ENCODE peak calls at places on chromosome 19, in six cellular contexts. Y is CD8-positive, alpha-beta memory T cell; J is aorta; I is cardiac muscle cell; R is mammary epithelial cell; X is body of pancreas. T is an unnamed sample. For H3K4me1, the result is how much of the 10 kb centered on the place peaks cover.

GRCh38 chr19:50728084-50728737 is 5.0 kb downstream of the CLEC11A start:
- DNase-seq in R (peak), Y (no peak), X (peak), J (peak), I (peak), T (peak)

GRCh38 chr19:35375505-35376307 is 4.8 kb downstream of the GPR42 start:
- DNase-seq in R (no peak), J (no peak), X (no peak), I (no peak), Y (no peak), T (no peak)

GRCh38 chr19:40691421-40692211 is 1.2 kb upstream of the NUMBL start:
- DNase-seq in I (no peak), X (peak), Y (no peak), J (no peak), R (no peak), T (peak)

GRCh38 chr19:3801412-3802096 is 15.4 kb upstream of the MATK start:
- DNase-seq in X (peak), J (no peak), R (peak), I (peak), Y (peak), T (no peak)

GRCh38 chr19:42201489-42202289 is 15.8 kb downstream of the DEDD2 start:
- DNase-seq in J (peak), R (no peak), Y (peak), I (no peak), X (peak), T (no peak)

GRCh38 chr19:35155441-35155840 is 906 bp downstream of the FXYD5 start:
- DNase-seq in J (no peak), X (no peak), Y (peak), I (no peak), R (no peak), T (no peak)

GRCh38 chr19:42170715-42171114 is 38.5 kb upstream of the POU2F2 start:
- DNase-seq in X (no peak), J (no peak), Y (no peak), I (no peak), R (no peak), T (no peak)

GRCh38 chr19:30710721-30711120 is 338.5 kb downstream of the ZNF536 start:
- DNase-seq in J (no peak), X (no peak), R (no peak), I (no peak), Y (no peak), T (no peak)

GRCh38 chr19:8095354-8095886 is 42.9 kb downstream of the CCL25 start:
- DNase-seq in J (no peak), R (no peak), I (no peak), X (no peak), Y (no peak), T (no peak)

GRCh38 chr19:19563348-19563848 is 25.3 kb downstream of the CILP2 start:
- DNase-seq in Y (no peak), X (no peak), R (no peak), I (no peak), J (no peak), T (no peak)

GRCh38 chr19:3606690-3607289 is at the start of gene TBXA2R:
- DNase-seq in I (peak), J (peak), X (peak), R (no peak), Y (peak), T (no peak)

GRCh38 chr19:47253467-47253881 is 2.9 kb upstream of the CCDC9 start:
- DNase-seq in I (peak), R (peak), J (no peak), Y (no peak), X (no peak), T (no peak)

GRCh38 chr19:51735759-51736449 is 12.1 kb upstream of the HAS1 start:
- DNase-seq in I (peak), J (no peak), Y (no peak), R (no peak), X (peak), T (no peak)

GRCh38 chr19:14561832-14562351 is 10.0 kb downstream of the NDUFB7 start:
- DNase-seq in J (peak), X (peak), R (peak), Y (peak), I (peak), T (no peak)

GRCh38 chr19:2428027-2428690 is 773 bp upstream of the TIMM13 start:
- DNase-seq in R (no peak), X (peak), J (no peak), I (peak), Y (no peak), T (no peak)

GRCh38 chr19:4352701-4353121 is 9.3 kb downstream of the MPND start:
- DNase-seq in I (peak), Y (peak), J (peak), R (no peak), X (no peak), T (peak)

GRCh38 chr19:47021536-47022139 is 2.0 kb downstream of the NPAS1 start:
- DNase-seq in I (no peak), R (no peak), Y (no peak), J (no peak), X (no peak), T (no peak)

GRCh38 chr19:36371886-36372285 is 7.1 kb downstream of the ZFP14 start:
- DNase-seq in R (no peak), J (no peak), X (no peak), I (no peak), Y (no peak), T (no peak)

GRCh38 chr19:5308471-5309437 is 31.9 kb downstream of the PTPRS start:
- DNase-seq in Y (no peak), X (peak), R (peak), I (peak), J (peak), T (no peak)

GRCh38 chr19:33801411-33801810 is 4.7 kb downstream of the KCTD15 start:
- DNase-seq in I (no peak), X (no peak), Y (no peak), J (no peak), R (no peak), T (no peak)

GRCh38 chr19:35030257-35031071 is at the start of gene SCN1B:
- DNase-seq in X (peak), I (peak), R (peak), Y (peak), J (peak), T (peak)

GRCh38 chr19:18745931-18746330 is 45.2 kb downstream of the COMP start:
- DNase-seq in I (no peak), X (no peak), R (no peak), Y (no peak), J (no peak), T (no peak)

GRCh38 chr19:43534811-43535761 is 2.1 kb downstream of the ZNF575 start:
- DNase-seq in X (peak), I (peak), J (peak), Y (no peak), R (no peak), T (no peak)

GRCh38 chr19:43541920-43542650 is 9.1 kb downstream of the ZNF575 start:
- DNase-seq in R (no peak), I (no peak), X (no peak), Y (no peak), J (no peak), T (no peak)

GRCh38 chr19:43540381-43540780 is 7.4 kb downstream of the ZNF575 start:
- DNase-seq in R (no peak), Y (no peak), I (no peak), X (no peak), J (peak), T (no peak)

GRCh38 chr19:43534305-43534612 is 1.3 kb downstream of the ZNF575 start:
- DNase-seq in R (no peak), Y (no peak), I (no peak), J (no peak), X (no peak), T (no peak)

GRCh38 chr19:43538922-43539321 is 5.9 kb downstream of the ZNF575 start:
- DNase-seq in X (no peak), R (no peak), Y (no peak), I (no peak), J (no peak), T (no peak)
- H3K4me1 ChIP-seq in X (under half), R (under half), Y (under half), I (under half), J (under half), T (under half)

GRCh38 chr19:1418951-1419735 is 11.8 kb downstream of the DAZAP1 start:
- DNase-seq in Y (no peak), R (no peak), I (no peak), J (no peak), X (no peak), T (no peak)
- H3K4me1 ChIP-seq in Y (under half), R (under half), I (under half), J (under half), X (half or more), T (under half)

GRCh38 chr19:12754465-12755196 is 3.0 kb downstream of the BEST2 start:
- DNase-seq in R (no peak), I (no peak), Y (no peak), X (no peak), J (no peak), T (no peak)
- H3K4me1 ChIP-seq in R (under half), I (under half), Y (under half), X (under half), J (under half), T (under half)

GRCh38 chr19:10761443-10762242 is 43.8 kb downstream of the DNM2 start:
- DNase-seq in X (no peak), I (no peak), J (no peak), Y (no peak), R (no peak), T (no peak)

GRCh38 chr19:10764340-10764894 is 46.5 kb downstream of the DNM2 start:
- DNase-seq in J (no peak), R (no peak), I (no peak), Y (no peak), X (peak), T (peak)

GRCh38 chr19:10763828-10764339 is 46.0 kb downstream of the DNM2 start:
- DNase-seq in I (no peak), R (no peak), X (no peak), J (no peak), Y (no peak), T (no peak)

GRCh38 chr19:10763399-10763798 is 45.5 kb downstream of the DNM2 start:
- DNase-seq in Y (no peak), X (no peak), J (no peak), R (no peak), I (no peak), T (no peak)

DNA sequence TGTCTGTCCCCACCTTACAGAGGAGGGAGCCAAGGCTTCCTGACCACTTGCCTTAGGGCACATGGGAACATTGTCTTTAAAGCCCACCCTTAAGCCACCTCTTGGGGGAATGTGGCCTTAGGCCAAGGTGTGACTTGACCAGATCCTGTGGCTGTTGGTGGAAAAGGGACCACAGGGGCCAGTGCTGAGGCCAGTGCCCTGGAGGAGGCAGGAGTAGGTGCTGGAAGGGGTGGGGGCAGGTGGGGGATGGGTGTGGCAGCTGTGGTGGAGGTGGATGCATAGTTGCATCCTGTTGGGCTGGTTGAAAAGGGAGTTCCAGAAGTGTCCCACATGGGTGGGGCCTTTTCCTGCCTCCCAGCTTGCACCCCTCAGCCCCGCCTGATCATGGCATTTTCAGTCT is 44.8 kb downstream of the DNM2 start:
- DNase-seq in R (no peak), X (no peak), J (no peak), Y (no peak), I (no peak), T (no peak)
- H3K4me1 ChIP-seq in R (under half), X (half or more), J (under half), Y (half or more), I (under half), T (under half)

GRCh38 chr19:16628984-16629691 is 1.1 kb upstream of the MED26 start:
- DNase-seq in Y (no peak), R (peak), I (peak), X (peak), J (no peak), T (peak)
- H3K4me1 ChIP-seq in Y (under half), R (under half), I (under half), X (under half), J (under half), T (under half)

GRCh38 chr19:16366056-16366432 is 41.4 kb downstream of the KLF2 start:
- DNase-seq in Y (no peak), I (no peak), J (peak), R (no peak), X (no peak), T (no peak)

GRCh38 chr19:16365300-16365996 is 40.8 kb downstream of the KLF2 start:
- DNase-seq in R (no peak), Y (no peak), I (no peak), X (no peak), J (peak), T (no peak)

GRCh38 chr19:16368385-16369305 is 44.0 kb downstream of the KLF2 start:
- DNase-seq in R (no peak), X (no peak), J (peak), I (no peak), Y (peak), T (no peak)

GRCh38 chr19:16366433-16367268 is 42.0 kb downstream of the KLF2 start:
- DNase-seq in X (no peak), J (peak), I (no peak), Y (no peak), R (no peak), T (no peak)

DNA sequence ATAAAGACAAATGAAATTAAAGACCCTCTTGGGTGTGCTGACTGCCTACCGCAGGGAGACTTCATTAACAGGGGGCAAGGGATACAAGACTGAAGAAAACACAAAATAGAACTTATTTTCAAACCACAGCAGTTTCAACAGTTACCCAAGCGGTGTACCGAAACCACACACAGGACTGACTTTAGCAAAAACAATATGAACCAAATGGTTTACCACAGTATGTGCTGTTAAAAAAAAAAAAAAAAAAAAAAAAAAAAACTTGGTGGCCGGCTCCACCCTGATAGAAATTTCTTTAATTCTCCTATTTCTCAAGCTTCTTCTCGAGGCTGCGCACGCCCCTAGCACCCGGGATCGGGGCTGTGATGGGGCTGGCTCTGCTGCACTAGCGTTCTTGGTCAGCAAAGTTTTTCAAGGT is 42.6 kb downstream of the KLF2 start:
- DNase-seq in J (peak), Y (peak), R (no peak), X (no peak), I (no peak), T (no peak)
- H3K4me1 ChIP-seq in J (under half), Y (half or more), R (under half), X (under half), I (under half), T (under half)

GRCh38 chr19:38277549-38277948 is 13.2 kb downstream of the SPINT2 start:
- DNase-seq in R (peak), X (no peak), Y (no peak), I (peak), J (no peak), T (no peak)
- H3K4me1 ChIP-seq in R (half or more), X (half or more), Y (under half), I (under half), J (under half), T (half or more)

DNA sequence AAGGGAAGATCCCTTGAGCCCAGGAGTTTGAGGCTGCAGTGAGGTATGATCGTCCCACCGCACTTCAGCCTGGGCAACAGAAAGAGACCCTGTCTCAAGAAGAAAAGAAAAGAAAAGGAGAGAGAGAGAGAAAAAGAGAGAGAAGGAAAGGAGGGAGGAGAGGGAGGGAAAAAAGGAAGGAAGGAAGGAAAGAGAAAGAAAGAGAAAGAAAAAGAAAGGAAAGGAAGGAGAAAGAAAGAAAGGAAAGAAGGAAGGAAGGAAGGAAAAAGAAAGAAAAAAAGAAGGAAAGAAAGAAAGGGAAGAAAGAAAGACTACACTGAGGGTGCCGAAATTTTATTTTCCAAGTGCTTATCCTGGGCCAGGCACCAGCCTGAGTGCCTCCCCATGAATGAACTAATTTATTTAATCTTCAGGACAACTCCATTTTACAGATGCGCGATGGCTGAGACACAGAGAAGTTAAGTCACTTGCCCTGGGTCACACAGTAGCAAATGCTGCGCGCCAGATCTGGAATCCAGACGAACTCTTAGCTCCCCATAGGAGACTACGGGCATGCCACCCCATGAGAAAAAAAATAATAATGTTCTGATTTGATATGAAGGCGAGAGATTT is 2.7 kb downstream of the CDC42EP5 start:
- DNase-seq in J (no peak), I (no peak), R (no peak), Y (no peak), X (no peak), T (no peak)
- H3K4me1 ChIP-seq in J (under half), I (under half), R (under half), Y (under half), X (half or more), T (under half)

T was measured in Caco-2.